ENCODE peak calls at places on chromosomes 4 and X, in eight cellular contexts. H is body of pancreas, N is BE2C, V is HFF-Myc, O is epithelial cell of esophagus, A is cardiac muscle cell, M is endodermal cell, L is ovary. I is an unnamed sample.
A peak's percentile ranks its signal among the peaks of the same experiment; 100 is the strongest.

GRCh38 chr4:1026115-1026514 is 14.7 kb downstream of the FGFRL1 start:
- DNase-seq in A (no peak), L (no peak), O (peak; percentile 76), N (peak; percentile 49), M (peak; percentile 83), H (peak; percentile 74), V (no peak), I (no peak)

GRCh38 chr4:8353912-8354453 is 84.4 kb downstream of the HTRA3 start:
- DNase-seq in H (peak; percentile 7), A (peak; percentile 33), M (peak; percentile 29), V (no peak), L (peak; percentile 23), N (no peak), O (no peak), I (no peak)

GRCh38 chrX:110008001-110008635 is 5.2 kb downstream of the TMEM164 start:
- DNase-seq in V (no peak), N (no peak), A (no peak), H (no peak), L (no peak), O (no peak), M (no peak), I (no peak)

GRCh38 chr4:82360298-82361177 is 13.3 kb downstream of the HNRNPD start:
- DNase-seq in V (no peak), L (no peak), N (no peak), O (peak; percentile 30), A (peak; percentile 38), H (no peak), M (no peak), I (no peak)

GRCh38 chr4:87489678-87490077 is 39.5 kb downstream of the SPARCL1 start:
- DNase-seq in O (no peak), L (no peak), H (no peak), V (no peak), N (no peak), A (peak; percentile 62), M (no peak), I (no peak)

GRCh38 chr4:74873545-74874295 is 59.2 kb upstream of the PARM1 start:
- DNase-seq in O (no peak), A (peak; percentile 20), N (no peak), V (no peak), H (no peak), L (no peak), M (peak; percentile 42), I (peak; percentile 96)

GRCh38 chr4:31655328-31655727 is 935.2 kb downstream of the PCDH7 start:
- DNase-seq in L (no peak), H (no peak), V (no peak), N (no peak), M (no peak), O (peak; percentile 25), A (peak; percentile 25), I (peak; percentile 71)

GRCh38 chr4:113699772-113700171 is 61.8 kb downstream of the CAMK2D start:
- DNase-seq in V (no peak), N (no peak), A (no peak), H (no peak), O (peak; percentile 7), M (no peak), L (no peak), I (no peak)

GRCh38 chr4:112185334-112185733 is 40.1 kb downstream of the FAM241A start:
- DNase-seq in H (no peak), L (no peak), N (no peak), M (no peak), A (no peak), V (no peak), O (no peak), I (no peak)

DNA sequence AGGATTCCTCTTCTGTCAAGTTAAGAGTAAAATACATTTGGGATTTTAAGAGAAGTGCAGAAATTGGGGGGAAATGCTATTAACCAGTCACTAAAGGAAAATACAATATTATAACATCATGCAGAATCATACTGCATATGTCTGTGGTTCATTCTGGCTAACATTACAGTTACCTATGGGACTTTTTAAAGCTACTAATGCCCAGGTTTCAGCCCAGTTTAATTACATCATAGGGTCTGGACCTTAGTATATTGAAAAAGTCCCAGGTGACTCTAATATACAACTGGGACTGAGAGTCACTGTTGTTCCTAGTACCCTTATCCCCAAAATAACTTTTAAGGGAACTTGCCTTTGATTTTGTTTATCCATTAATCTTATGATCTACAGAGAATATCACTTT is 10.0 kb downstream of the ABCE1 start:
- DNase-seq in H (no peak), N (no peak), M (no peak), O (no peak), A (no peak), L (no peak), V (no peak), I (no peak)
- H3K4me3 ChIP-seq in H (no peak overlapping the region), N (no peak overlapping the region), M (no peak overlapping the region), O (no peak overlapping the region), A (no peak overlapping the region), L (no peak overlapping the region), V (no peak overlapping the region), I (no peak overlapping the region)

GRCh38 chrX:148940411-148940996 is 440.1 kb downstream of the AFF2 start:
- DNase-seq in L (no peak), O (no peak), V (no peak), M (no peak), A (peak; percentile 67), H (no peak), N (no peak), I (peak; percentile 86)
- TF ChIP-seq CTCF in L (no peak), O (no peak), V (no peak), M (no peak), A (peak; percentile 12), H (no peak), N (no peak), I (peak; percentile 25)

GRCh38 chr4:103075894-103076776 is at the start of gene SLC9B2:
- DNase-seq in N (peak; percentile 74), O (peak; percentile 73), L (peak; percentile 78), V (no peak), A (peak; percentile 78), M (peak; percentile 89), H (peak; percentile 54), I (peak; percentile 47)

GRCh38 chr4:103076777-103077347 is 301 bp upstream of the SLC9B2 start:
- DNase-seq in H (no peak), V (no peak), L (no peak), O (no peak), A (no peak), N (no peak), M (no peak), I (no peak)

GRCh38 chr4:103075435-103075893 is 1.1 kb downstream of the SLC9B2 start:
- DNase-seq in N (no peak), H (no peak), M (no peak), O (peak; percentile 8), V (no peak), A (peak; percentile 34), L (no peak), I (peak; percentile 59)

GRCh38 chr4:103074039-103074438 is 2.5 kb downstream of the SLC9B2 start:
- DNase-seq in O (no peak), V (no peak), M (no peak), H (no peak), A (no peak), N (no peak), L (no peak), I (no peak)

DNA sequence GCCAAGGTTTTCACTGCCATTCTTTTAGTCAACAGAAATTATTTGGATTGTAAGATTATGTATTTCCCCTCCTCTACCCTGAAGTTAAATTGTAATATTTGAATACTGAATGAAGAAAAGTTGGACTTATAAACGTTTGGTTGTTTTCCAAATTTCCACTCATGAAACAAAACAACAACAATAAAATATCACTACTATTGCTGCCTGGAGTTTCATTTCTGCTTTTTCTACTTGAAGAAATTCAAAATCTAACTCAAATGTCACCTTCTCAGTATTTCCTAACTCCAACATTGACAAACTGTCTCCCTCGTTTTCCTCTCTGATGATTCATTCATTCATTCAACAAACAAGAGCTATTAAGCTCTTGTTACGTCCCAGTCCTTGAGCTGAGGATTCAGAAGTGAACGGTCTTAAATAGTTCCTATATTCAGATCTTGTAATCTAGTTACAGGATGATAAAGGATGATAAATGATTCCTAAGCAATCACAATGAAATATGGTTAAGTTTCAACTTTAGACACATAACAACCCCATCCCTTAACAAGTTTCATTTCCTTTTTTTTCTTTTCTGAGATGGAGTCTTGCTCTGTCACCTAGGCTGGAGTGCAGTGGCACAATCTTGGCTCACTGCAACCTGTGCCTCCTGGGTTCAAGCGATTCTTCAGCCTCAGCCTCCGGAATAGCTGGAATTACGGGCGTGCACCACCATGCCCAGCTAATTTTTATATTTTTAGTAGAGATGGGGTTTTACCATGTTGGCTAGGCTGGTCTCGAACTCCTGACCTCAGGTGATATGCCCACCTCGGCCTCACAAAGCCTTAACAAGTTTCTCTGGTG is 1.7 kb downstream of the SLC9B2 start:
- DNase-seq in A (no peak), M (no peak), H (no peak), L (no peak), V (no peak), O (peak; percentile 61), N (no peak), I (no peak)
- H3K4me3 ChIP-seq in A (no peak overlapping the region), M (no peak overlapping the region), H (no peak overlapping the region), L (peak overlapping the region; percentile 56), V (peak overlapping the region; percentile 83), O (no peak overlapping the region), N (peak overlapping the region; percentile 87), I (peak overlapping the region; percentile 76)

GRCh38 chr4:141307241-141307689 is 86.6 kb downstream of the ZNF330 start:
- DNase-seq in M (peak; percentile 85), V (peak; percentile 58), L (no peak), N (peak; percentile 64), H (peak; percentile 38), O (peak; percentile 70), A (peak; percentile 75), I (peak; percentile 67)
- TF ChIP-seq CTCF in M (peak; percentile 90), V (peak; percentile 56), L (no peak), N (peak; percentile 74), H (peak; percentile 33), O (peak; percentile 95), A (peak; percentile 69), I (peak; percentile 86)

DNA sequence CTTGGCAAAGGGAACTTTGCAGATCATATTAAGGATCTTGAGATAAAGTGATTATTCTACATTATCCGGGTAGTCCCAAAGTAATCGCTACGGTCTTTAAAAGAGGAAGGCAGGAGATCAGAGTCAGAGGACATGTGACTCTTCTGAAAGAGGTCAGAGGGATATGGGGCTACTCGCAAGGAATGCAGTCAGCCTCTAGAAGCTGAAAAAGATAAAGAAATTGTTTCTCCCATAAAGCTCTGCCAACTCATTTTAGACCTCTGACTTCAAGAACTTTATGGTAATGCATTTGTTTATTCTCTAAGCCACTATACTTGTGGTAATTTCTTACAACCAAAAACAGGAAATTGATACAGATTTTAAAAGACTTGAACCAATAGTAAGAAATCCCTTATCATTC is 48.6 kb downstream of the NPY5R start:
- DNase-seq in N (no peak), A (peak; percentile 61), O (no peak), L (no peak), H (no peak), V (no peak), M (no peak), I (no peak)
- H3K4me3 ChIP-seq in N (no peak overlapping the region), A (no peak overlapping the region), O (no peak overlapping the region), L (no peak overlapping the region), H (no peak overlapping the region), V (no peak overlapping the region), M (no peak overlapping the region), I (no peak overlapping the region)

GRCh38 chrX:31213941-31214340 is 142.1 kb upstream of the FTHL17 start:
- DNase-seq in M (peak; percentile 57), H (peak; percentile 32), O (peak; percentile 43), L (no peak), A (peak; percentile 33), N (peak; percentile 10), V (no peak), I (no peak)
- TF ChIP-seq CTCF in M (peak; percentile 69), H (no peak), O (peak; percentile 60), L (no peak), A (peak; percentile 59), N (peak; percentile 62), V (peak; percentile 50), I (peak; percentile 62)